ENCODE peak calls at places on chromosomes 6 and 20, in six cellular contexts. H, Z, M, T, F and D are unnamed samples.

GRCh38 chr20:46316984-46317684 is 8.8 kb upstream of the CDH22 start:
- DNase-seq in H (no peak), Z (no peak), M (no peak), T (no peak), F (no peak), D (peak; percentile 47)

GRCh38 chr6:84457276-84457675 is 229.8 kb upstream of the CEP162 start:
- DNase-seq in H (no peak), Z (no peak), M (no peak), T (no peak), F (no peak), D (no peak)

GRCh38 chr6:9405369-9405768 is 970.0 kb upstream of the SLC35B3 start:
- DNase-seq in H (no peak), Z (peak; percentile 44), M (peak; percentile 77), T (no peak), F (no peak), D (no peak)

GRCh38 chr6:85126448-85127178 is 323.3 kb upstream of the NT5E start:
- DNase-seq in H (no peak), Z (peak; percentile 75), M (peak; percentile 49), T (peak; percentile 93), F (peak; percentile 47), D (peak; percentile 27)

GRCh38 chr6:168328086-168328485 is 8.5 kb upstream of the DACT2 start:
- DNase-seq in H (no peak), Z (no peak), M (no peak), T (no peak), F (no peak), D (no peak)

GRCh38 chr6:166419717-166420116 is 37.0 kb upstream of the MPC1 start:
- DNase-seq in H (no peak), Z (no peak), M (no peak), T (no peak), F (no peak), D (no peak)

GRCh38 chr6:161227004-161227950 is 46.6 kb downstream of the AGPAT4 start:
- DNase-seq in H (no peak), Z (no peak), M (no peak), T (no peak), F (no peak), D (no peak)

GRCh38 chr6:54428437-54428836 is 120.2 kb downstream of the TINAG start:
- DNase-seq in H (no peak), Z (no peak), M (no peak), T (no peak), F (no peak), D (peak; percentile 0)

GRCh38 chr6:161166677-161167076 is 107.2 kb downstream of the AGPAT4 start:
- DNase-seq in H (no peak), Z (no peak), M (no peak), T (no peak), F (no peak), D (no peak)

GRCh38 chr6:62775427-62776022 is 435.7 kb upstream of the FKBP1C start:
- DNase-seq in H (no peak), Z (no peak), M (peak; percentile 9), T (no peak), F (no peak), D (peak; percentile 2)

GRCh38 chr6:33279971-33280511 is 3.1 kb downstream of the B3GALT4 start:
- DNase-seq in H (no peak), Z (peak; percentile 43), M (peak; percentile 85), T (peak; percentile 91), F (no peak), D (peak; percentile 85)

GRCh38 chr20:24611360-24612140 is 142.1 kb downstream of the SYNDIG1 start:
- DNase-seq in H (no peak), Z (no peak), M (no peak), T (no peak), F (no peak), D (no peak)

GRCh38 chr6:122081921-122082320 is 317.5 kb upstream of the HSF2 start:
- DNase-seq in H (no peak), Z (no peak), M (peak; percentile 8), T (no peak), F (no peak), D (peak; percentile 10)

GRCh38 chr6:13743736-13744127 is 32.1 kb upstream of the RANBP9 start:
- DNase-seq in H (no peak), Z (no peak), M (no peak), T (no peak), F (no peak), D (no peak)

GRCh38 chr20:37899105-37900045 is 3.6 kb upstream of the VSTM2L start:
- DNase-seq in H (no peak), Z (no peak), M (no peak), T (no peak), F (no peak), D (no peak)

GRCh38 chr6:1593286-1593957 is 16.3 kb upstream of the FOXC1 start:
- DNase-seq in H (no peak), Z (no peak), M (no peak), T (peak; percentile 45), F (no peak), D (no peak)

GRCh38 chr6:109610555-109610954 is 80.4 kb downstream of the AK9 start:
- DNase-seq in H (no peak), Z (no peak), M (peak; percentile 61), T (no peak), F (no peak), D (no peak)

GRCh38 chr20:20568604-20569205 is 143.7 kb downstream of the RALGAPA2 start:
- DNase-seq in H (peak; percentile 7), Z (peak; percentile 27), M (peak; percentile 47), T (peak; percentile 51), F (no peak), D (peak; percentile 7)

GRCh38 chr20:53187402-53187801 is 215.2 kb downstream of the TSHZ2 start:
- DNase-seq in H (no peak), Z (no peak), M (no peak), T (no peak), F (no peak), D (no peak)

GRCh38 chr6:147779624-147780023 is 271.1 kb downstream of the SAMD5 start:
- DNase-seq in H (no peak), Z (no peak), M (no peak), T (no peak), F (no peak), D (no peak)

GRCh38 chr20:42392417-42392816 is 774.2 kb upstream of the CHD6 start:
- DNase-seq in H (no peak), Z (no peak), M (no peak), T (no peak), F (no peak), D (no peak)

DNA sequence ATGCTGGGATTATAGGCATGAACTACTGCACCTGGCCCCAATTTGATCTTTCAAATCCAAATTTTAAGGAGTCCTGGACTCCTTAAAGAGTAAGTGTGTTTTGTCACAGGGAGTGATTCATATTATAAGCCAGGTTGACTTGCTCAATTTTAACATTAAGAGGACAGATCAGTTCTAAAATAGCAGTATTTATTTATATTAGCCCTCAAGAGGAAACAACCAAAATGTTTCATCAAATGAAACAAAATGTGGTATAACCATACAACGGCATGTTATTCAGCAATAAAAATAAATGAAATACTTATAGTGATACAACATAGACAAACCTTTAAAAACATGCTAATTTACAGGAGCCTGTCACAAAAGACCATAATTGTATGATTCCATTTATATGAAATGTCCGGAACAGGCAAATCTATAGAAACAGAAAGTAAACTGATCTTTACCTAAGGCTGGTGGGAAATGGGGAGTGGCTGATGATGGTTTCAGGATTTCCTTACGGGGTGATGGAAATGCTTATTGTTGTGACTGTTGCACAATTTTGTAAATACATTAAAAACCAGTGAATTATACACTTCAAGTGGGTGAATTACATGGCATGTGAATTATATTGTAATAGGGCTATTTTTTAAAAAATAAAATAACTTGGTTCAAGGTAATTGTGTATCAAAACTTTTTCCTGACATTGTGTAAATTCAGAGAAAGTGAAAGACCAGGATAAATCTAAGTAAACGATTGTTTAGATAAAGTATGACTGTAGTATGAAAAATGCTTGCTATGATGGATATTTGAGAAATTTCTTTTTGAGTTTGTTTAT is 637.3 kb downstream of the MMUT start:
- DNase-seq in H (no peak), Z (peak; percentile 46), M (peak; percentile 13), T (no peak), F (no peak), D (no peak)
- H3K4me3 ChIP-seq in H (no peak overlapping the region), Z (no peak overlapping the region), M (peak overlapping the region; percentile 2), T (no peak overlapping the region), F (no peak overlapping the region), D (no peak overlapping the region)

GRCh38 chr6:134009876-134010275 is 42.5 kb downstream of the SLC2A12 start:
- DNase-seq in H (no peak), Z (no peak), M (no peak), T (no peak), F (no peak), D (no peak)

GRCh38 chr6:134010400-134010799 is 42.0 kb downstream of the SLC2A12 start:
- DNase-seq in H (no peak), Z (no peak), M (no peak), T (no peak), F (no peak), D (no peak)

GRCh38 chr6:134015719-134016557 is 36.5 kb downstream of the SLC2A12 start:
- DNase-seq in H (no peak), Z (no peak), M (no peak), T (no peak), F (no peak), D (no peak)

GRCh38 chr6:134016558-134016814 is 35.9 kb downstream of the SLC2A12 start:
- DNase-seq in H (no peak), Z (no peak), M (no peak), T (no peak), F (no peak), D (no peak)

DNA sequence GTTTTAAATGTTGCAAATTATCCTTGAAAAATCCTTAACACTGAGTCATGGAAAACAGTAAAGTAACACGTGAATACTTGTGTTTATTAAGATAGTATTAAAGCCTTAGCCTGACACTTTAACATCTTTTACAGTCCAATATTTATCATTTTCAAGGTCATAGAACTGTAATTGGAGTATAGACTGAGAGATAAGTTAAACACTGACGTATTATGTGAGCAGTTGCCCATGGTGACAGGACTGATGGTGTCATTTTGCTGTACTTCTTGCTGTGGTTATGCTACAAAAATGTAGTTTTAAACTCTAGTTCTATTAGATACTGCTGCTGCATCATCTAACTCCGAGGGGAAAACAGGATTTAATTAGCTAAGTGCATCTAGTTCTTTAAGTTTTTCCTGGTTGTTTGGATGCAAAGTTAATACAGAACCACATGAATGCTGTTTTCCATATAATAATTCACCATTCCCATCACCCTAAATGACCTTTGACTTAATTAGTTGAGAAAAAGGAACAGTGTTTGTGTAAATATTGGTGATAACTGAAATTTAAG is 37.8 kb downstream of the SLC2A12 start:
- DNase-seq in H (no peak), Z (no peak), M (no peak), T (no peak), F (no peak), D (no peak)
- H3K36me3 ChIP-seq in H (no peaks in the 10 kb centered on the region), Z (no peaks in the 10 kb centered on the region), M (no peaks in the 10 kb centered on the region), T (no peaks in the 10 kb centered on the region), F (peaks cover 2% of the 10 kb centered on the region), D (no peaks in the 10 kb centered on the region)

GRCh38 chr6:26342106-26342999 is 22.6 kb upstream of the BTN3A2 start:
- DNase-seq in H (peak; percentile 28), Z (peak; percentile 62), M (peak; percentile 53), T (peak; percentile 71), F (no peak), D (no peak)
- H3K4me3 ChIP-seq in H (peak overlapping the region; percentile 71), Z (peak overlapping the region; percentile 45), M (peak overlapping the region; percentile 57), T (peak overlapping the region; percentile 78), F (no peak overlapping the region), D (peak overlapping the region; percentile 46)

DNA sequence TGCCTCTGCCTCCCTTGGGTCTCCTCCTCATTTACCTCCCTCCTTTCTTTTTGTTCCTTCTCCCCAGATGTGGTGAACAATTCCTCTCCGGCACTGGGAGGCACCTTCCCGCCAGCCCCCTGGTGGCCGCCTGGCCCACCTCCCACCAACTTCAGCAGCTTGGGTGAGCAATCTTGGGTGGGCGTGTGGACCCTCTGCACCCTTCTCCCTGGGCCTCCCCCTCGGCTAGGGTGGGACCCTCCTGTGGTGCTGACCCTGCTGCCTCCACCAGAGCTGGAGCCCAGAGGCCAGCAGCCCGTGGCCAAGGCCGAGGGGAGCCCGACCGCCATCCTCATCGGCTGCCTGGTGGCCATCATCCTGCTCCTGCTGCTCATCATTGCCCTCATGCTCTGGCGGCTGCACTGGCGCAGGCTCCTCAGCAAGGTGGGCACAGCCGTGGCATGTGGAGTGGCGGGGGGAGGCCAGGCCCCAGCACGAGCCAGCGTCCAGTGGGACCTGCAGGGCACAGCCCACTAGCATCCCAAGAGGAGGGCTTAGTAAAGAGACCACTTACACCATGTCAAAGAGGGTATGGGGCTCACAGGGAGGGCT is 8.8 kb downstream of the DDR1 start:
- DNase-seq in H (no peak), Z (no peak), M (no peak), T (peak; percentile 75), F (no peak), D (peak; percentile 90)
- H3K36me3 ChIP-seq in H (peaks cover 3% of the 10 kb centered on the region), Z (peaks cover 12% of the 10 kb centered on the region), M (peaks cover 91% of the 10 kb centered on the region), T (peaks cover 51% of the 10 kb centered on the region), F (peaks cover 4% of the 10 kb centered on the region), D (peaks cover 54% of the 10 kb centered on the region)